ENCODE peak calls at places on chromosomes 16 and 17, in ten cellular contexts. R, M, X, K, D, E, W, C, P and S are unnamed samples.

GRCh38 chr16:15493416-15494181 is 59.2 kb downstream of the BMERB1 start:
- ATAC-seq in M (no peak), D (no peak), K (no peak), P (no peak), R (no peak), C (no peak), W (no peak), X (no peak), E (no peak), S (no peak)

GRCh38 chr17:29664743-29665479 is 42.2 kb upstream of the CORO6 start:
- ATAC-seq in X (no peak), W (no peak), M (no peak), K (peak), E (peak), R (peak), P (no peak), D (no peak), C (peak), S (peak)

GRCh38 chr16:84252214-84252613 is 12.4 kb upstream of the KCNG4 start:
- ATAC-seq in W (no peak), R (no peak), C (no peak), M (no peak), X (peak), P (no peak), K (no peak), D (no peak), E (no peak), S (no peak)

GRCh38 chr17:42038221-42038973 is 12.0 kb downstream of the C17orf113 start:
- ATAC-seq in M (no peak), E (no peak), R (peak), C (peak), K (no peak), P (no peak), W (no peak), D (no peak), X (peak), S (no peak)

GRCh38 chr16:88533945-88534641 is 36.1 kb upstream of the ZC3H18 start:
- ATAC-seq in C (no peak), M (no peak), R (peak), W (peak), E (peak), X (peak), K (peak), D (peak), P (peak), S (peak)

GRCh38 chr17:40352044-40352778 is 12.3 kb downstream of the GJD3 start:
- ATAC-seq in D (no peak), X (no peak), C (no peak), R (no peak), W (no peak), M (peak), P (no peak), E (no peak), K (peak), S (no peak)

GRCh38 chr17:83152745-83153611 is 73.6 kb downstream of the METRNL start:
- ATAC-seq in D (peak), W (no peak), M (peak), X (no peak), E (no peak), C (no peak), K (no peak), R (no peak), P (no peak), S (no peak)

GRCh38 chr17:58233547-58233946 is 4.8 kb upstream of the LPO start:
- ATAC-seq in W (no peak), M (peak), X (no peak), E (no peak), C (no peak), R (no peak), D (peak), P (no peak), K (no peak), S (peak)

GRCh38 chr17:28327031-28327607 is 8.1 kb downstream of the TMEM97 start:
- ATAC-seq in C (no peak), E (no peak), R (peak), X (no peak), K (no peak), M (no peak), D (no peak), W (no peak), P (no peak), S (peak)

GRCh38 chr17:48632579-48633265 is 6.6 kb upstream of the HOXB9 start:
- ATAC-seq in E (no peak), M (no peak), X (no peak), C (no peak), W (no peak), P (no peak), R (no peak), K (no peak), D (no peak), S (no peak)

GRCh38 chr16:11614587-11615175 is 28.0 kb upstream of the LITAF start:
- ATAC-seq in D (no peak), M (no peak), C (no peak), W (no peak), K (no peak), R (no peak), P (no peak), E (peak), X (no peak), S (no peak)

GRCh38 chr16:57639172-57639571 is 10.7 kb downstream of the ADGRG1 start:
- ATAC-seq in P (peak), R (peak), W (peak), M (peak), X (peak), E (no peak), K (no peak), C (no peak), D (no peak), S (no peak)

GRCh38 chr16:28279006-28279405 is 13.3 kb upstream of the SBK1 start:
- ATAC-seq in D (no peak), C (no peak), X (no peak), P (no peak), W (no peak), R (peak), E (no peak), K (no peak), M (no peak), S (no peak)

GRCh38 chr17:78474631-78475146 is 96.2 kb downstream of the PGS1 start:
- ATAC-seq in K (no peak), W (peak), C (no peak), P (no peak), R (peak), M (no peak), E (no peak), D (peak), X (no peak), S (no peak)

GRCh38 chr17:17129466-17129865 is 76.7 kb downstream of the PLD6 start:
- ATAC-seq in K (no peak), W (no peak), R (no peak), E (no peak), M (peak), D (no peak), P (no peak), C (no peak), X (no peak), S (peak)

GRCh38 chr17:50798424-50799344 is 31.4 kb upstream of the ANKRD40CL start:
- ATAC-seq in C (peak), P (no peak), E (no peak), M (no peak), W (no peak), R (no peak), X (peak), D (peak), K (no peak), S (peak)

GRCh38 chr17:17982796-17983195 is 10.1 kb downstream of the DRC3 start:
- ATAC-seq in R (no peak), K (no peak), P (no peak), X (no peak), W (no peak), D (no peak), E (no peak), C (no peak), M (no peak), S (peak)

GRCh38 chr17:29074488-29074887 is 31.5 kb downstream of the PIPOX start:
- ATAC-seq in D (no peak), W (no peak), E (no peak), R (no peak), C (no peak), P (no peak), K (no peak), M (no peak), X (no peak), S (no peak)

GRCh38 chr16:68070249-68070725 is 14.9 kb upstream of the NFATC3 start:
- ATAC-seq in R (no peak), C (no peak), M (no peak), D (no peak), P (peak), W (no peak), X (no peak), E (no peak), K (no peak), S (no peak)

GRCh38 chr17:82218349-82219075 is 5.9 kb upstream of the CCDC57 start:
- ATAC-seq in D (no peak), W (no peak), C (no peak), E (no peak), P (no peak), X (no peak), K (no peak), M (no peak), R (no peak), S (no peak)

GRCh38 chr16:19354371-19354770 is 63.3 kb upstream of the TMC5 start:
- ATAC-seq in C (no peak), M (no peak), P (no peak), K (no peak), E (no peak), W (no peak), D (no peak), R (no peak), X (no peak), S (no peak)

GRCh38 chr17:76189741-76190140 is 48.7 kb upstream of the FOXJ1 start:
- ATAC-seq in E (no peak), X (peak), P (no peak), C (peak), W (no peak), K (no peak), R (no peak), D (no peak), M (no peak), S (no peak)

GRCh38 chr17:11618861-11619566 is 20.7 kb downstream of the DNAH9 start:
- ATAC-seq in W (no peak), X (no peak), E (no peak), C (no peak), D (no peak), R (no peak), P (no peak), K (peak), M (no peak), S (peak)

GRCh38 chr17:82876602-82877391 is 37.0 kb upstream of the ZNF750 start:
- ATAC-seq in W (no peak), C (peak), R (peak), M (peak), E (peak), X (peak), P (no peak), K (peak), D (peak), S (peak)

GRCh38 chr17:67186782-67187181 is 58.2 kb downstream of the HELZ start:
- ATAC-seq in E (no peak), X (no peak), R (no peak), C (no peak), P (no peak), W (no peak), M (no peak), D (no peak), K (no peak), S (no peak)

GRCh38 chr17:83144421-83145357 is 65.3 kb downstream of the METRNL start:
- ATAC-seq in X (no peak), R (no peak), C (no peak), E (peak), P (no peak), D (peak), M (no peak), K (no peak), W (no peak), S (peak)

GRCh38 chr16:580141-580945 is 9.5 kb upstream of the RAB40C start:
- ATAC-seq in C (no peak), E (no peak), K (no peak), R (no peak), D (no peak), X (no peak), M (no peak), W (no peak), P (no peak), S (no peak)

GRCh38 chr16:73054732-73055481 is 7.0 kb upstream of the ZFHX3 start:
- ATAC-seq in E (no peak), C (no peak), K (peak), R (no peak), D (no peak), M (no peak), W (no peak), X (no peak), P (no peak), S (peak)

GRCh38 chr16:70662991-70663523 is 16.7 kb downstream of the IL34 start:
- ATAC-seq in C (no peak), E (no peak), K (no peak), M (no peak), P (no peak), R (no peak), X (no peak), D (no peak), W (no peak), S (no peak)

GRCh38 chr17:39999067-39999466 is 16.2 kb upstream of the CSF3 start:
- ATAC-seq in R (no peak), X (no peak), D (peak), M (no peak), E (peak), W (no peak), P (no peak), C (no peak), K (no peak), S (no peak)

GRCh38 chr16:4515611-4516233 is 22.9 kb downstream of the CDIP1 start:
- ATAC-seq in E (no peak), P (peak), X (no peak), W (peak), R (peak), K (no peak), D (peak), C (no peak), M (no peak), S (no peak)